ENCODE peak calls at places on chromosomes 12 and 14, in eight cellular contexts. C, E, M, Y, Q, A, G and V are unnamed samples.

GRCh38 chr12:55727643-55728184 is 1.1 kb downstream of the CD63 start:
- DNase-seq in C (peak; percentile 41), E (no peak), M (no peak), Y (no peak), Q (peak; percentile 80), A (peak; percentile 65), G (peak; percentile 56), V (peak; percentile 81)

GRCh38 chr12:6612247-6612646 is 5.1 kb upstream of the CHD4 start:
- DNase-seq in C (no peak), E (no peak), M (peak; percentile 60), Y (no peak), Q (no peak), A (no peak), G (no peak), V (peak; percentile 28)

GRCh38 chr12:2834581-2835491 is at the start of gene NRIP2:
- DNase-seq in C (peak; percentile 29), E (peak; percentile 35), M (no peak), Y (no peak), Q (peak; percentile 18), A (peak; percentile 74), G (peak; percentile 43), V (peak; percentile 63)

GRCh38 chr12:126982707-126983106 is 1284.3 kb upstream of the TMEM132C start:
- DNase-seq in C (no peak), E (no peak), M (no peak), Y (no peak), Q (no peak), A (no peak), G (no peak), V (no peak)

GRCh38 chr14:64730681-64731080 is 26.5 kb downstream of the PLEKHG3 start:
- DNase-seq in C (no peak), E (no peak), M (no peak), Y (no peak), Q (no peak), A (no peak), G (no peak), V (no peak)

GRCh38 chr12:66550626-66551025 is 128.2 kb downstream of the GRIP1 start:
- DNase-seq in C (peak; percentile 6), E (no peak), M (no peak), Y (no peak), Q (no peak), A (peak; percentile 7), G (no peak), V (no peak)

GRCh38 chr14:54291491-54292191 is 105.2 kb upstream of the CDKN3 start:
- DNase-seq in C (peak; percentile 41), E (peak; percentile 8), M (no peak), Y (no peak), Q (no peak), A (peak; percentile 17), G (peak; percentile 18), V (no peak)

GRCh38 chr14:104098272-104099095 is 13.0 kb downstream of the ASPG start:
- DNase-seq in C (no peak), E (no peak), M (no peak), Y (no peak), Q (no peak), A (no peak), G (no peak), V (no peak)

GRCh38 chr14:63276016-63276415 is 42.7 kb downstream of the GPHB5 start:
- DNase-seq in C (no peak), E (no peak), M (no peak), Y (no peak), Q (no peak), A (no peak), G (no peak), V (no peak)

GRCh38 chr12:7345232-7345631 is 41.4 kb downstream of the ACSM4 start:
- DNase-seq in C (no peak), E (no peak), M (no peak), Y (no peak), Q (peak; percentile 3), A (no peak), G (no peak), V (no peak)

DNA sequence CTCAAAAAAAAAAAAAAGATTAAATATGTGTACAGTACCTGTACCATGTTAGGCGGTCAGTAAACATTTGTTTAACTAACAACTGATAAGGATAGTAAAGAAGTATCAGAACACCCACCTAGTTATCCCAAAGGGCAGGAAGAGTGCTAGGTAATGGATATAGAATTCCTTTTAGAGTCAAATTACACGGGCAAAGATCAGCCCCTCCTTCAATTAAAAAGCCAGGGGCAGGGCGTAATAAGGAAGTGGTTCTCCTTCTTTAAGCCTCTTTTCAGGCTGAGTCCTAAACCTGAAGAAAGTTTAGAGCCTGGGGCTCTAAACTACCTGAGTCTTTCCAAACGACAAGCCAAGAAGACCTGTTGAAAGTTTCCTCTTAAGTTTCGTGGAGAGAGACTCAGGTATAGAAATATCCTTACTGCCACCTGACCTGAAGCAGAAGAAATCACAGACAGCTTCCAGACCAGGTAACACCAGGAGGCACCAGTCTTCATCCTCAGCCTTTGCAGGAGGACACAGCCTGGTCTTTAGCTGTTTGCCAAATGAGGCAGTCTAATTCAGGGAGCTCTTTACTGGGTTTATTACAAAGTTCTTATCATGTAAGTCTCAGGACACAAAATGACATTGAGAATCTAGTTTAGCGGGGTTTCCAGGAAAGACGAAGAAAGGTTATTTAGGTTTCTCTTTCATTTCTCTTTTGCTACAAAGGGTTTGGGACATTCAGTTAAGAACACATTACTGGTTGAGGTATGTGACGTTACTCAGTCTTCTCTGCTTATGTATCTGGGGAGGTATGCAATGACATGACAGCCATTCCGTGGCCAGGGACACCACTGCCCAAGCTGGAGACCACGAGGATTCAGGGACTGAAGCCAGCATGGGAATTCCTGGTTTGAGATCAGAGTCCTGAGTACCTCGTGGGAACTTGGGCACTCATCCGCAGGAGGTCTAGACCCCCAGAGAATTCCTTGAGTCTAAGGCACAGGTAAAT is at the start of gene BCL2L14:
- DNase-seq in C (no peak), E (peak; percentile 16), M (peak; percentile 24), Y (no peak), Q (peak; percentile 47), A (no peak), G (no peak), V (no peak)
- TF ChIP-seq CTCF in C (no peak), E (no peak), M (no peak), Y (no peak), Q (peak; percentile 37), A (no peak), G (no peak), V (no peak)

GRCh38 chr12:64797156-64797555 is 27.3 kb upstream of the TBC1D30 start:
- DNase-seq in C (no peak), E (no peak), M (no peak), Y (no peak), Q (no peak), A (no peak), G (no peak), V (no peak)

GRCh38 chr12:64800640-64801039 is 23.8 kb upstream of the TBC1D30 start:
- DNase-seq in C (no peak), E (no peak), M (no peak), Y (no peak), Q (no peak), A (no peak), G (no peak), V (no peak)

GRCh38 chr12:64798165-64798564 is 26.3 kb upstream of the TBC1D30 start:
- DNase-seq in C (no peak), E (no peak), M (no peak), Y (no peak), Q (no peak), A (no peak), G (no peak), V (no peak)

GRCh38 chr12:64806173-64806572 is 18.3 kb upstream of the TBC1D30 start:
- DNase-seq in C (no peak), E (no peak), M (no peak), Y (no peak), Q (no peak), A (no peak), G (no peak), V (no peak)

GRCh38 chr12:64801381-64801780 is 23.1 kb upstream of the TBC1D30 start:
- DNase-seq in C (peak; percentile 33), E (no peak), M (no peak), Y (no peak), Q (no peak), A (no peak), G (no peak), V (no peak)
- TF ChIP-seq CTCF in C (peak; percentile 17), E (peak; percentile 21), M (no peak), Y (peak; percentile 31), Q (no peak), A (peak; percentile 24), G (no peak), V (no peak)

DNA sequence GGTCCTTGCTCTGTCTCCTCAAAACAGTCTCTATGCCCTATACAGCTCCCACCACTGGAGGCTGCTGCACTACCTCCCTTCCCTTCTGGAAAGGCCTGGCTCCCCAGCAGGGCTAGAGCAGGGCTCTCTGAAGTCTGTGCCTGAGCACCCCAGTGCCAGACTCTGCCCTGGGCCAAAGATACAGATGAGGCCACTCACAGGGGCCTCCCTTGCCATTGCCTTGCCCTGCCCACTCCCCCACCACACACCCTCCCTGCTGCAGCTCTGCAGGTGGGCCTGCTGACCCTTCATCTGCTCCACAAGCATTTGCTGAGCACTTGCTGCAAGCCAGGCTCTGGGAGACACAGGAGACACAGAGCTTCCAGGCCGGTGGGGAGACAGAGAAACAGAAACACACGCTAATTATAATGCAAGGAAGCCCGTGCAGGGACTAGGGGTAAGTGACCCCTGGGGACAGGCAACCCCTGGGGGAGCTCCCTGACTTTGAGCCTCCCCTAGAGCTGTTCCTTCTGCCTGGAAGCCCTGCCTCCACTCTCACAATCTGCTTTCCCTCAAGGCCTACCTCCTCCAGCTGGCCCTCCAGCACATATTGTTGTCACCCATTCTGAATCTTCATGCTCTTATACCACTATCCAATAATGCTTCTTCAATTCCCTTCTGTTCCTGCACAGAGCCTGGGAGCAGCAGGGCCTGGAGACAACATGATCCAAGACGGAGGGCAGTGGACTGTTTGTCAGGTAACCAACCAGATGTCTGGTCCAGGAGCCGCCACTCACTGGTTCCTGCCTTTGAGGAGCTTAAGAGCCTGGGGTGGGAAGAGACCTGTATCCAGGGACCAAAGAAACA is 32.6 kb upstream of the PNMA1 start:
- DNase-seq in C (no peak), E (no peak), M (no peak), Y (no peak), Q (no peak), A (no peak), G (peak; percentile 13), V (no peak)
- TF ChIP-seq CTCF in C (no peak), E (peak; percentile 42), M (no peak), Y (peak; percentile 39), Q (no peak), A (peak; percentile 66), G (peak; percentile 23), V (no peak)

DNA sequence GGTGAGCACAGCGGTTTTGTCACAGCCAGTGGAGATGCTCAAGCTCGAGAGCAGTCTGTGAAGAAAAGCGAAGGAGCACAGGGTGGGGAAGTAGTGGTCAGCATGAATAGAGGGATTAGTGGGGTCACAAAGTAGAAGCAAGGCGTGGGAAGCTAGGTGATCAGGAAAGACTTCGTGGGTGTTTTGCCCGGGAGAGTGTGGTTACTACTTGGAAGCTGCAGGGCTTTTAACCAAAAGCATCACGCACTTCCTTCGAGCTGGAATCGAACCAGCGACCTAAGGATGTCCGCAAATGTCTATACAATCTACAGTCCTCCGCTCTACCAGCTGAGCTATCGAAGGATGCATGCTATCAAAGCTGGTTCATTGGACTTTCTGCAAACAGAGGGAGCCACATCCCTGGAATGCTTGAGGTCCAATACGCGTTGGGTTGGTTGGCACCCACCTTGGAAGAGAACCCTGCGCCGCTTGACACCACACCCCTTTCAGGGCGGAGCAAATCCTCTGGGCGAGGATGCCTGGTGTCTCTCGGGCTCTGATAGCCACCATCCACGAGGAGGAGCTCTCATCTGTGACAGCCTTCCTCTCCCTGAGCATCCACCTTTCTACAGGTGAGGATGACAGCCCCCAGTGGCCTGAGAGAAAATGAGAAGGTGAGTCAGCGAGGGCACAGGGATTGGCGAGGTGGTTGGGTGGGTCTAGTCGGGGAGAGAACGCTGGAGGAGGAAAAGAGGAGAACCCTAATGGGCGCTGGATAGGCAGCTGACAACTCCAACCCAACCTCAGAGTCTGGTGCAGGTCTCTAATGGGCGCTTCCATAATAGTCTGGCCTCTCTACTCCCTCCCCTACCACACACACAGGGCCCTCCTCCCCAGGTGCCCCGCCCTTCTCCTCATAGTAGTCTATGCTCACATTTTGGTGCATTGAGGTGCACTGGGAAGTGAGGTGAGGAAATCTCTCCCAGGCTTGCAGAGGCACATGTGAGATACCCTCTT is 16.0 kb upstream of the OR6S1 start:
- DNase-seq in C (no peak), E (no peak), M (peak; percentile 48), Y (no peak), Q (no peak), A (peak; percentile 7), G (no peak), V (no peak)
- TF ChIP-seq CTCF in C (no peak), E (no peak), M (peak; percentile 38), Y (no peak), Q (no peak), A (peak; percentile 31), G (no peak), V (no peak)